ENCODE peak calls at places on chromosomes 2 and 18, in six cellular contexts. S, N, I, O, W and Q are unnamed samples.

GRCh38 chr2:197705912-197706838 is 1.0 kb downstream of the MARS2 start:
- DNase-seq in I (no peak), O (no peak), W (no peak), N (peak), S (no peak), Q (peak)

GRCh38 chr2:120531365-120531764 is 185.4 kb downstream of the INHBB start:
- DNase-seq in N (no peak), S (no peak), W (no peak), I (no peak), O (no peak), Q (no peak)

GRCh38 chr2:196149926-196150325 is 21.5 kb downstream of the STK17B start:
- DNase-seq in I (no peak), W (no peak), O (no peak), S (no peak), N (no peak), Q (no peak)

GRCh38 chr2:238282861-238283738 is 5.3 kb downstream of the PER2 start:
- DNase-seq in I (no peak), O (no peak), S (no peak), W (no peak), N (no peak), Q (no peak)

GRCh38 chr2:24076849-24077534 is 866 bp upstream of the SF3B6 start:
- DNase-seq in O (no peak), N (no peak), I (no peak), W (no peak), S (no peak), Q (peak)

GRCh38 chr2:209593930-209594329 is 170.1 kb downstream of the MAP2 start:
- DNase-seq in W (no peak), I (no peak), O (no peak), N (no peak), S (no peak), Q (no peak)

GRCh38 chr2:215504547-215504946 is 68.7 kb upstream of the FN1 start:
- DNase-seq in I (no peak), O (no peak), W (no peak), S (no peak), N (no peak), Q (no peak)

GRCh38 chr2:63878486-63878885 is 36.8 kb downstream of the UGP2 start:
- DNase-seq in I (no peak), W (no peak), O (no peak), S (no peak), N (no peak), Q (no peak)

GRCh38 chr2:174153757-174154680 is 94.3 kb downstream of the OLA1 start:
- DNase-seq in I (no peak), W (no peak), S (no peak), O (no peak), N (no peak), Q (no peak)

GRCh38 chr18:12421732-12422131 is 14.0 kb downstream of the PRELID3A start:
- DNase-seq in N (no peak), O (no peak), W (no peak), I (no peak), S (no peak), Q (no peak)

GRCh38 chr2:53312721-53313120 is 454.9 kb upstream of the CHAC2 start:
- DNase-seq in N (no peak), W (no peak), O (no peak), I (no peak), S (no peak), Q (no peak)

GRCh38 chr2:71683070-71683469 is 229.7 kb downstream of the DYSF start:
- DNase-seq in N (no peak), S (no peak), O (peak), I (no peak), W (no peak), Q (no peak)

GRCh38 chr18:75324211-75324610 is 103.3 kb downstream of the SMIM21 start:
- DNase-seq in S (no peak), O (no peak), W (no peak), I (no peak), N (no peak), Q (no peak)

GRCh38 chr18:77043541-77044280 is 88.9 kb downstream of the MBP start:
- DNase-seq in S (no peak), I (no peak), W (no peak), O (no peak), N (no peak), Q (no peak)

GRCh38 chr2:160109939-160110673 is 47.7 kb upstream of the PLA2R1 start:
- DNase-seq in N (peak), O (no peak), W (no peak), I (peak), S (peak), Q (peak)

GRCh38 chr2:86787701-86788100 is 3.0 kb downstream of the CD8A start:
- DNase-seq in O (no peak), W (no peak), N (no peak), S (no peak), I (peak), Q (no peak)

GRCh38 chr2:67876176-67876575 is 186.6 kb downstream of the C1D start:
- DNase-seq in I (no peak), S (no peak), W (no peak), O (no peak), N (no peak), Q (no peak)

GRCh38 chr2:97688062-97688827 is 18.7 kb downstream of the C2orf92 start:
- DNase-seq in W (no peak), O (no peak), I (no peak), N (no peak), S (no peak), Q (no peak)

GRCh38 chr2:239285071-239285931 is 115.5 kb downstream of the HDAC4 start:
- DNase-seq in N (no peak), I (no peak), W (no peak), S (peak), O (peak), Q (no peak)

GRCh38 chr2:119431976-119432881 is 575 bp downstream of the TMEM37 start:
- DNase-seq in S (no peak), W (no peak), N (no peak), O (no peak), I (no peak), Q (no peak)

GRCh38 chr2:193679850-193680249 is 1485.1 kb upstream of the TMEFF2 start:
- DNase-seq in I (no peak), W (no peak), N (no peak), O (no peak), S (no peak), Q (no peak)

GRCh38 chr2:113068706-113069485 is 1.1 kb downstream of the IL1F10 start:
- DNase-seq in O (no peak), N (no peak), I (no peak), W (no peak), S (no peak), Q (no peak)

GRCh38 chr2:23513245-23513880 is 128.4 kb downstream of the KLHL29 start:
- DNase-seq in W (no peak), I (no peak), N (no peak), S (no peak), O (no peak), Q (no peak)

GRCh38 chr2:74416721-74417120 is 4.7 kb downstream of the C2orf81 start:
- DNase-seq in W (no peak), S (no peak), I (no peak), N (no peak), O (no peak), Q (no peak)

GRCh38 chr2:98909381-98910211 is 26.4 kb downstream of the CRACDL start:
- DNase-seq in N (peak), O (peak), W (no peak), S (no peak), I (peak), Q (peak)

GRCh38 chr2:235238537-235238936 is 255.3 kb upstream of the AGAP1 start:
- DNase-seq in N (no peak), S (no peak), I (no peak), W (no peak), O (peak), Q (no peak)

GRCh38 chr18:74171910-74172606 is 23.7 kb downstream of the TIMM21 start:
- DNase-seq in I (no peak), S (no peak), W (no peak), N (no peak), O (no peak), Q (no peak)

GRCh38 chr2:101151859-101152194 is 645 bp upstream of the TBC1D8 start:
- DNase-seq in W (no peak), N (no peak), I (no peak), S (no peak), O (peak), Q (no peak)

GRCh38 chr18:49112664-49113063 is 161.9 kb upstream of the SMAD7 start:
- DNase-seq in I (no peak), O (no peak), W (no peak), N (no peak), S (no peak), Q (no peak)

GRCh38 chr2:43312751-43313641 is 86.6 kb upstream of the ZFP36L2 start:
- DNase-seq in I (peak), N (no peak), W (no peak), O (no peak), S (no peak), Q (no peak)

GRCh38 chr2:40734797-40735196 is 282.9 kb upstream of the SLC8A1 start:
- DNase-seq in N (no peak), I (no peak), S (no peak), W (no peak), O (no peak), Q (no peak)

GRCh38 chr2:127049927-127050802 is 56.8 kb downstream of the BIN1 start:
- DNase-seq in S (peak), W (peak), N (peak), O (peak), I (no peak), Q (peak)